ENCODE peak calls at places on chromosomes 13 and 19, in five cellular contexts. H is endodermal cell; Q is CD4-positive, CD25-positive, alpha-beta regulatory T cell; Y is effector memory CD4-positive, alpha-beta T cell; K is fibroblast of lung. S is an unnamed sample.

GRCh38 chr13:24654741-24655140 is 25.5 kb upstream of the ATP12A start:
- DNase-seq in H (no peak), Q (no peak), Y (no peak), K (peak; percentile 27), S (no peak)

GRCh38 chr19:49327878-49328544 is 3.0 kb upstream of the SLC6A16 start:
- DNase-seq in H (peak; percentile 73), Q (peak; percentile 71), Y (no peak), K (peak; percentile 10), S (no peak)

GRCh38 chr13:52851153-52851962 is 2.9 kb upstream of the PCDH8 start:
- DNase-seq in H (peak; percentile 91), Q (peak; percentile 39), Y (no peak), K (peak; percentile 7), S (no peak)

GRCh38 chr19:46192990-46193650 is 36.4 kb upstream of the IGFL1 start:
- DNase-seq in H (no peak), Q (peak; percentile 21), Y (no peak), K (peak; percentile 64), S (no peak)

GRCh38 chr19:2171349-2172145 is 7.8 kb downstream of the DOT1L start:
- DNase-seq in H (peak; percentile 83), Q (peak; percentile 81), Y (peak; percentile 73), K (peak; percentile 42), S (no peak)

GRCh38 chr13:101655435-101655834 is 203.0 kb downstream of the ITGBL1 start:
- DNase-seq in H (no peak), Q (no peak), Y (no peak), K (peak; percentile 25), S (no peak)

GRCh38 chr13:97879646-97880297 is 73.7 kb upstream of the IPO5 start:
- DNase-seq in H (no peak), Q (no peak), Y (no peak), K (peak; percentile 92), S (no peak)

GRCh38 chr13:75889427-75889826 is 253.3 kb downstream of the LMO7 start:
- DNase-seq in H (peak; percentile 60), Q (no peak), Y (no peak), K (no peak), S (no peak)

GRCh38 chr19:33621065-33621785 is 528 bp upstream of the CHST8 start:
- DNase-seq in H (peak; percentile 79), Q (no peak), Y (no peak), K (no peak), S (no peak)

GRCh38 chr13:102677122-102677521 is 17.7 kb downstream of the METTL21C start:
- DNase-seq in H (no peak), Q (no peak), Y (no peak), K (no peak), S (no peak)

GRCh38 chr19:45179063-45179847 is 671 bp downstream of the BLOC1S3 start:
- DNase-seq in H (peak; percentile 65), Q (peak; percentile 55), Y (peak; percentile 9), K (peak; percentile 45), S (no peak)

GRCh38 chr13:60431108-60431700 is 34.2 kb downstream of the TDRD3 start:
- DNase-seq in H (no peak), Q (peak; percentile 83), Y (no peak), K (peak; percentile 58), S (no peak)

GRCh38 chr19:53894736-53895135 is 12.7 kb downstream of the PRKCG start:
- DNase-seq in H (no peak), Q (no peak), Y (no peak), K (no peak), S (no peak)

GRCh38 chr19:47075941-47076340 is 27.5 kb upstream of the TMEM160 start:
- DNase-seq in H (no peak), Q (no peak), Y (no peak), K (no peak), S (no peak)

GRCh38 chr13:109330941-109331340 is 455.4 kb downstream of the IRS2 start:
- DNase-seq in H (no peak), Q (no peak), Y (no peak), K (peak; percentile 53), S (no peak)

GRCh38 chr13:31699650-31700049 is 39.7 kb upstream of the RXFP2 start:
- DNase-seq in H (peak; percentile 60), Q (no peak), Y (no peak), K (no peak), S (no peak)

GRCh38 chr13:30371649-30372265 is 50.5 kb upstream of the UBE2L5 start:
- DNase-seq in H (no peak), Q (peak; percentile 89), Y (peak; percentile 63), K (peak; percentile 72), S (peak; percentile 89)

GRCh38 chr13:27619093-27619705 is 1.1 kb downstream of the LNX2 start:
- DNase-seq in H (no peak), Q (no peak), Y (no peak), K (peak; percentile 76), S (no peak)

GRCh38 chr19:48569814-48570213 is 17.8 kb downstream of the SULT2B1 start:
- DNase-seq in H (no peak), Q (no peak), Y (no peak), K (peak; percentile 65), S (no peak)

GRCh38 chr19:3338541-3339181 is 27.7 kb upstream of the NFIC start:
- DNase-seq in H (no peak), Q (peak; percentile 92), Y (no peak), K (no peak), S (no peak)

GRCh38 chr19:1490020-1490310 is 185 bp downstream of the PCSK4 start:
- DNase-seq in H (no peak), Q (no peak), Y (no peak), K (no peak), S (no peak)

GRCh38 chr13:77579971-77580370 is 44.5 kb downstream of the SCEL start:
- DNase-seq in H (no peak), Q (no peak), Y (no peak), K (no peak), S (no peak)

GRCh38 chr19:55563261-55563690 is 17.4 kb downstream of the ZNF579 start:
- DNase-seq in H (no peak), Q (no peak), Y (no peak), K (peak; percentile 24), S (no peak)

GRCh38 chr13:99958402-99959126 is 13.0 kb downstream of the ZIC5 start:
- DNase-seq in H (peak; percentile 84), Q (no peak), Y (no peak), K (no peak), S (no peak)

GRCh38 chr13:113616991-113617749 is 32.6 kb downstream of the TFDP1 start:
- DNase-seq in H (peak; percentile 76), Q (no peak), Y (no peak), K (peak; percentile 73), S (no peak)

GRCh38 chr19:44627631-44628030 is 14.3 kb downstream of the IGSF23 start:
- DNase-seq in H (no peak), Q (no peak), Y (no peak), K (no peak), S (no peak)

GRCh38 chr19:33350538-33351309 is 22.8 kb upstream of the CEBPG start:
- DNase-seq in H (no peak), Q (no peak), Y (no peak), K (peak; percentile 80), S (peak; percentile 98)

GRCh38 chr13:47426126-47426849 is 529.4 kb upstream of the HTR2A start:
- DNase-seq in H (no peak), Q (no peak), Y (no peak), K (peak; percentile 74), S (peak; percentile 3)

GRCh38 chr19:18439025-18439909 is 1.3 kb upstream of the ISYNA1 start:
- DNase-seq in H (peak; percentile 58), Q (no peak), Y (no peak), K (peak; percentile 57), S (no peak)

GRCh38 chr19:38792250-38793111 is 3.5 kb downstream of the LGALS7B start:
- DNase-seq in H (peak; percentile 90), Q (peak; percentile 55), Y (no peak), K (no peak), S (no peak)
- H3K27ac ChIP-seq in H (no peak overlapping the region), Q (no peak overlapping the region), Y (no peak overlapping the region), K (no peak overlapping the region), S (peak overlapping the region; percentile 97)

DNA sequence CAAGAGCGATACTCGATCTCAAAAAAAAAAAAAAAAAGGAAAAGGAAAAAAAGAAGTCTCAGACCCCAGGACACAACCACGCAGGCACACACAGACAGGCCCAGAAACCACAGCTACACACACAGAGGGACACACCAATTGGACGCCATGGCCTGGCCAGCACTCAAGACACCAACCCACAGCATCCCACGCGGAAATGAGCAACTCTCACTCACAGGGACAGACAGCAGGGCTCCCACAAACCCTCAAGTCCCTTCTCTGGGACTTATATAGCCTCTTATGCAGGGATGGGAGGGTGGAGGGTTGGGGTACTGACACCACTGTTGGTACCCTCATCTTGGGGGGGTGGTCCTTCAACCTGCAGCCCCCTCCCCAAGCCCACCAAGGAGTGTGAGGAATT is 5.9 kb downstream of the NOTCH3 start:
- DNase-seq in H (no peak), Q (no peak), Y (no peak), K (peak; percentile 80), S (no peak)
- H3K27ac ChIP-seq in H (peak overlapping the region; percentile 51), Q (no peak overlapping the region), Y (no peak overlapping the region), K (peak overlapping the region; percentile 26), S (peak overlapping the region; percentile 62)

DNA sequence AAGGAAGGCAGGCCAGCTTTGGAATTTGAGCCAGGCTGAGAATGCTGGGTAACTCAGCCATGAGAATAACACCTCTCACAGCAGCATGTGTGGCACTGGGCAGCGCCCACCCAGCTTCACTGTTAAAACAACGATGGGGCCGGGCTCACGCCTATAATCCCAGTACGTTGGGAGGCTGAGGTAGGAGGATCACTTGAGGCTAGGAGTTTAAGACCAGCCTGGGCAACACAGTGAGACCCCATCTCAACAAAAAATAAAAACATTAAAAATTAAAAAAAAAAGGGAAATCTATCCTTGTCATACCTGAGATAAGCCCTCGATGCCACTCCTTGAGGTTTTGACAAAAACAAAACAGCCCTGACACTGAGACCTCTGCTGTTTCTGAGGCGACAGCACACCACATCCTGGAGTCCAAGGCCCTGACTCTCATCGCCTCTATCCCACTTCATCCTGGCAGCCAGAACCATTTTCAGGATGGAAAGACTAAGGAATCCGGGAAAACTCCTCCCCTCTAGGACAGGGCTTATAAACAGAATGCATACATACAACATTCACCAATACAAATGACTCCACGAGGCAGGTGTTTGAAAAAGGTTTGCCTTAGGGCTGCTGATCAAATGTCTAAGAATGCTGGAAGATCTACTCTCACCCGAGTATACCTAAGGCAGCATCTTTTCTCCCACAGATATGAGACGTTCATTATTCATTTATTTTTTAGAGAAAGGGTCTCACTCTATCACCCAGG is 22.6 kb upstream of the TIMM44 start:
- DNase-seq in H (no peak), Q (no peak), Y (no peak), K (no peak), S (no peak)
- H3K27ac ChIP-seq in H (no peak overlapping the region), Q (no peak overlapping the region), Y (no peak overlapping the region), K (no peak overlapping the region), S (no peak overlapping the region)

GRCh38 chr13:20714563-20715339 is 11.3 kb downstream of the IL17D start:
- DNase-seq in H (no peak), Q (no peak), Y (no peak), K (peak; percentile 82), S (no peak)
- H3K27ac ChIP-seq in H (no peak overlapping the region), Q (no peak overlapping the region), Y (no peak overlapping the region), K (peak overlapping the region; percentile 54), S (no peak overlapping the region)

GRCh38 chr13:50280538-50280937 is 265.3 kb downstream of the KCNRG start:
- DNase-seq in H (no peak), Q (no peak), Y (no peak), K (no peak), S (no peak)
- H3K27ac ChIP-seq in H (no peak overlapping the region), Q (no peak overlapping the region), Y (no peak overlapping the region), K (no peak overlapping the region), S (no peak overlapping the region)

S was measured in epithelial cell of prostate.